ENCODE peak calls at places on chromosomes 5 and 9, in seven cellular contexts. Z is psoas muscle, W is mucosa of descending colon, Y is astrocyte of the spinal cord, N is HCT116, D is Calu3, F is GM13977. B is an unnamed sample.

GRCh38 chr9:89639367-89639795 is 34.6 kb downstream of the GADD45G start:
- DNase-seq in Z (peak), W (no peak), Y (peak), N (no peak), D (no peak), F (no peak), B (no peak)

GRCh38 chr5:32388429-32389111 is 56.0 kb downstream of the ZFR start:
- DNase-seq in Z (no peak), W (no peak), Y (peak), N (no peak), D (no peak), F (no peak), B (no peak)

GRCh38 chr9:96859461-96860198 is 5.3 kb upstream of the ZNF782 start:
- DNase-seq in Z (no peak), W (no peak), Y (peak), N (no peak), D (no peak), F (no peak), B (no peak)

GRCh38 chr9:93662952-93663572 is 86.7 kb downstream of the PHF2 start:
- DNase-seq in Z (no peak), W (peak), Y (no peak), N (no peak), D (no peak), F (no peak), B (no peak)

GRCh38 chr5:172302047-172302710 is 18.6 kb upstream of the UBTD2 start:
- DNase-seq in Z (no peak), W (no peak), Y (no peak), N (no peak), D (no peak), F (no peak), B (no peak)

GRCh38 chr5:126837907-126838539 is 61.1 kb downstream of the LMNB1 start:
- DNase-seq in Z (no peak), W (no peak), Y (peak), N (no peak), D (no peak), F (no peak), B (no peak)

GRCh38 chr9:98485706-98486105 is 223.0 kb downstream of the GABBR2 start:
- DNase-seq in Z (no peak), W (no peak), Y (peak), N (no peak), D (no peak), F (no peak), B (no peak)

GRCh38 chr5:142499591-142500384 is 175.0 kb upstream of the SPRY4 start:
- DNase-seq in Z (no peak), W (no peak), Y (no peak), N (no peak), D (peak), F (no peak), B (no peak)

GRCh38 chr5:111618644-111619271 is 106.4 kb upstream of the STARD4 start:
- DNase-seq in Z (no peak), W (no peak), Y (no peak), N (no peak), D (no peak), F (no peak), B (no peak)

GRCh38 chr5:73204302-73204701 is 31.3 kb downstream of the TMEM174 start:
- DNase-seq in Z (no peak), W (no peak), Y (no peak), N (no peak), D (no peak), F (no peak), B (no peak)

GRCh38 chr9:16710888-16711287 is 159.6 kb downstream of the BNC2 start:
- DNase-seq in Z (no peak), W (no peak), Y (no peak), N (no peak), D (no peak), F (no peak), B (no peak)

GRCh38 chr9:133458643-133459312 is 1.0 kb upstream of the CACFD1 start:
- DNase-seq in Z (no peak), W (no peak), Y (no peak), N (no peak), D (no peak), F (no peak), B (no peak)

GRCh38 chr9:71820516-71820915 is 52.2 kb upstream of the CEMIP2 start:
- DNase-seq in Z (no peak), W (no peak), Y (no peak), N (no peak), D (no peak), F (no peak), B (no peak)
- TF ChIP-seq CTCF in Z (no peak), W (no peak), Y (no peak), N (no peak), D (no peak), F (no peak), B (no peak)

DNA sequence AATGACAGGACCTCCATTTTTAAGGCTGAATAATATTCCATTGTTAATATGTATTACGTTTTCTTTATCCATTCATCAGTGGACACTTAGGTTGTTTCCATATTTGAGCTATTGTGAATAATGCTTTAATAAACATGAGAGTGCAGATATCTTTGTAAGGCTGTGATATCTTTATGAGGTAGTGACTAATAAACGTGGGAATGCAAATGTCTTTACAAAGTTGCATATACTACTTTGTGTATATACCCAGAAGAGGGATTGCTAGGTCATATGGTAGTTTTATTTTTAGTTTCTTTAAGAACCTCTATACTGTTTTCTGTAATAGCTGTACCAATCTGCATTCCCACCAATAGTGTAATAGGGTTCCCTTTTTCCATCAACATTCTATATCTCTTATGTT is 148.7 kb downstream of the FOCAD start:
- DNase-seq in Z (no peak), W (no peak), Y (no peak), N (no peak), D (no peak), F (no peak), B (no peak)
- TF ChIP-seq CTCF in Z (no peak), W (no peak), Y (no peak), N (no peak), D (no peak), F (no peak), B (no peak)

DNA sequence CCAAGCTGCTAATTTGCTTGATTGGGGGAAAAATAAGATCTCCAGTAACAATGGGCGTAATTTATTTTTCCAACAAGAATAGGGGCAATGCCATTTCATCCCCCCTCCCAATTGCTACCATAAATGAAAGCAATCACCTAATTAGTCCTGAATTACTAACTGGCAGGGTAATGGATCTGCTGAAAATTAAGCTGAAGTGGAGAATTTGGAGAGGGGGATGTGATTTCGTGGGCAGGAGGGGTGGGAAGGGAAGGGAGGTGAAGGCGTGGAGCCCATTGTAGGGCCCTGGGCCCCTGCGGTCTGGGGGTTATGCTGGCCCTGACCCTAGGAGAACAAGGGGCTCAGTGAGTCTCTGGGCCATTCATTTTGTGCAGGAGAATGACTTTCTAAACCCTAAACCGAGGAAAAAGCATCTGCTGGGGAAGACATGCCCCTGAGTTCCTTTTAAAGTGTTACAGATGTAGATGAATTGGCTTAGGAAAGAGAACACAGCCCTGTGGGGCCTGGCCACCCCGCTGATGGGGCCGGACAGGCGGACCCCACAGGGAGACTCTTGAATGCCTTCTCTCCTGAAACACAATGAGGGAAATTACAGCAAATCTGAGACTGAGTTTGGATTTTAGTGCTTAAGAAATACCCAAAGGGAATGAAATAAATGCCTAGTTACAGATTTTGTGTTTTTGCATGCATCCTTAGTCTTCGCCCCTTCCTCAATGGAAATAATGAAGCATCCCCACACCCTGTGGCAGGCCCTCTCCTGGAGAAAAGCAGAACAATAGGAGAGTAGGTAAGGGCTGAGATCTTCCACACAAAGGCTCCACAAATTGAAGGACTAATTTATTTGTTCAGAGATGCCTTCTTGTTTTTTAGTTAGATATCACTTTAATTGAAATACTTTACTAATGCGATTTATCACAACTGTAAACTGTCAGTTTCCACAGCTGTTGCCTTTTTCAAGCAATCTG is 143.2 kb downstream of the PSAT1 start:
- DNase-seq in Z (no peak), W (no peak), Y (peak), N (no peak), D (no peak), F (no peak), B (no peak)
- TF ChIP-seq CTCF in Z (no peak), W (no peak), Y (no peak), N (no peak), D (no peak), F (no peak), B (no peak)

GRCh38 chr5:25006734-25007133 is 362.0 kb upstream of the CDH10 start:
- DNase-seq in Z (no peak), W (no peak), Y (peak), N (no peak), D (no peak), F (no peak), B (peak)
- TF ChIP-seq CTCF in Z (no peak), W (no peak), Y (peak), N (no peak), D (no peak), F (peak), B (no peak)

GRCh38 chr5:23507278-23507685 is at the start of gene PRDM9:
- DNase-seq in Z (peak), W (peak), Y (peak), N (no peak), D (no peak), F (no peak), B (no peak)

GRCh38 chr5:23506329-23507236 is 826 bp upstream of the PRDM9 start:
- DNase-seq in Z (no peak), W (no peak), Y (peak), N (no peak), D (no peak), F (no peak), B (no peak)
- TF ChIP-seq CTCF in Z (no peak), W (no peak), Y (no peak), N (no peak), D (no peak), F (no peak), B (no peak)

GRCh38 chr5:150487199-150488061 is 20.5 kb upstream of the NDST1 start:
- DNase-seq in Z (peak), W (peak), Y (no peak), N (no peak), D (no peak), F (peak), B (no peak)
- TF ChIP-seq CTCF in Z (peak), W (no peak), Y (peak), N (no peak), D (no peak), F (peak), B (no peak)

GRCh38 chr9:95078934-95079333 is 238.6 kb downstream of the FANCC start:
- DNase-seq in Z (no peak), W (no peak), Y (no peak), N (no peak), D (no peak), F (peak), B (no peak)
- TF ChIP-seq CTCF in Z (no peak), W (no peak), Y (no peak), N (no peak), D (no peak), F (no peak), B (no peak)

GRCh38 chr5:178335287-178336030 is 102.9 kb upstream of the PHYKPL start:
- DNase-seq in Z (no peak), W (no peak), Y (no peak), N (no peak), D (no peak), F (no peak), B (no peak)
- TF ChIP-seq CTCF in Z (no peak), W (no peak), Y (no peak), N (no peak), D (no peak), F (no peak), B (no peak)

GRCh38 chr9:128391956-128392301 is 20.8 kb downstream of the URM1 start:
- DNase-seq in Z (no peak), W (no peak), Y (no peak), N (no peak), D (no peak), F (no peak), B (no peak)

GRCh38 chr9:128394404-128395168 is 23.4 kb downstream of the URM1 start:
- DNase-seq in Z (no peak), W (no peak), Y (no peak), N (no peak), D (no peak), F (no peak), B (no peak)

GRCh38 chr9:128392302-128393152 is 21.4 kb downstream of the URM1 start:
- DNase-seq in Z (no peak), W (no peak), Y (no peak), N (no peak), D (no peak), F (no peak), B (peak)

GRCh38 chr9:128393971-128394370 is 22.8 kb downstream of the URM1 start:
- DNase-seq in Z (no peak), W (no peak), Y (no peak), N (no peak), D (no peak), F (no peak), B (no peak)

GRCh38 chr9:128393171-128393761 is 22.1 kb downstream of the URM1 start:
- DNase-seq in Z (no peak), W (no peak), Y (no peak), N (no peak), D (no peak), F (no peak), B (no peak)
- TF ChIP-seq CTCF in Z (no peak), W (no peak), Y (no peak), N (no peak), D (no peak), F (no peak), B (no peak)